ENCODE peak calls at places on chromosomes 5 and 9, in six cellular contexts. O is brain microvascular endothelial cell; A is H1; P is effector memory CD4-positive, alpha-beta T cell; X is fibroblast of lung; R is kidney. B is an unnamed sample.

GRCh38 chr9:16816006-16816405 is 54.5 kb downstream of the BNC2 start:
- DNase-seq in O (no peak), A (no peak), P (no peak), X (no peak), R (no peak), B (no peak)

GRCh38 chr9:107735821-107736220 is 246.3 kb upstream of the KLF4 start:
- DNase-seq in O (no peak), A (no peak), P (no peak), X (no peak), R (no peak), B (no peak)

GRCh38 chr5:96024683-96025475 is 63.2 kb upstream of the ELL2 start:
- DNase-seq in O (no peak), A (no peak), P (no peak), X (no peak), R (no peak), B (no peak)

GRCh38 chr9:128685022-128685332 is 4.0 kb upstream of the SET start:
- DNase-seq in O (no peak), A (no peak), P (no peak), X (no peak), R (peak), B (no peak)

GRCh38 chr5:132211787-132212186 is 15.9 kb downstream of the P4HA2 start:
- DNase-seq in O (no peak), A (no peak), P (no peak), X (no peak), R (no peak), B (peak)

GRCh38 chr5:99061711-99062110 is 132.9 kb upstream of the CHD1 start:
- DNase-seq in O (peak), A (no peak), P (no peak), X (peak), R (no peak), B (no peak)

GRCh38 chr5:89458330-89458656 is 575.3 kb upstream of the MEF2C start:
- DNase-seq in O (no peak), A (no peak), P (no peak), X (no peak), R (no peak), B (no peak)

GRCh38 chr5:33306758-33307157 is 134.0 kb upstream of the TARS1 start:
- DNase-seq in O (no peak), A (no peak), P (no peak), X (no peak), R (no peak), B (no peak)

GRCh38 chr9:112784020-112784788 is 33.6 kb downstream of the SNX30 start:
- DNase-seq in O (no peak), A (peak), P (no peak), X (peak), R (no peak), B (peak)

GRCh38 chr5:179307006-179307800 is 38.1 kb downstream of the ADAMTS2 start:
- DNase-seq in O (no peak), A (no peak), P (no peak), X (no peak), R (peak), B (no peak)

DNA sequence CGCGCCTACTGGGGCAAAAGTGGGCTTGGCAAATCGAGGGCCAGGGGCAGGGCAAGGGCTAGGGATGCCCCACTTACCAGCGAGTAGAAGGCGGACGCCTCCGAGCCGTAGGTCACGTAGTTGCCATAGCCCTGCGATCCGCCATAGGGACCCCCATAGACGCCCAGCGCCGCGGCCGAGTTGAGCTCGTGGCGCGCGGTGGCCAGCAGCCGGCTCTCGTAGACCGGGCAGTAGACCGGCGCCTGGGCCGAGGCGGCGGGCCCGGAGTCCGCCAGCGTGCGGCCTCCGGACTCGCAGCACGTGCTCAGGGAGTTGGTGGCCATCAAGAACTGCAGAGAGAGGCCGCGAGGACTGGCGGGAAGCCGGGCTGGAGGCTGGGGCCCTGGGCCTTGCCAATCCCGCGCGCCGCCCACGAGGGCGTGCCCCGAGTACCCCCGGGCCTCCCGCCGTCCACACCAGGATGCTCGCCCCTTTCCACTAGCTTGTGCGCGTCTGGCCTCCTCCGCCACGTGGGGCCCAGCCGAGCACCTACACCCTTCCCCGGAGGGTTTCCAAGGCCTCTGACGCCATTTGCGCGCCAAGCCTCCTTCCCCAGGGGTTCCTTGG is 891 bp downstream of the IRX4 start:
- DNase-seq in O (no peak), A (peak), P (no peak), X (no peak), R (peak), B (no peak)
- H3K27ac ChIP-seq in O (no peak), A (no peak), P (no peak), X (no peak), R (no peak), B (no peak)

GRCh38 chr5:157161996-157162395 is 4.1 kb downstream of the GARIN3 start:
- DNase-seq in O (no peak), A (no peak), P (no peak), X (no peak), R (no peak), B (no peak)
- H3K27ac ChIP-seq in O (no peak), A (no peak), P (no peak), X (no peak), R (no peak), B (no peak)

GRCh38 chr9:137454145-137454505 is 5.0 kb downstream of the NSMF start:
- DNase-seq in O (no peak), A (peak), P (no peak), X (no peak), R (peak), B (no peak)
- H3K27ac ChIP-seq in O (no peak), A (peak), P (peak), X (no peak), R (peak), B (no peak)

GRCh38 chr5:39547548-39548154 is 122.9 kb upstream of the DAB2 start:
- DNase-seq in O (peak), A (no peak), P (no peak), X (peak), R (no peak), B (peak)
- H3K27ac ChIP-seq in O (no peak), A (no peak), P (no peak), X (no peak), R (peak), B (no peak)

GRCh38 chr9:127524373-127524772 is 73.1 kb downstream of the LRSAM1 start:
- DNase-seq in O (no peak), A (no peak), P (no peak), X (no peak), R (no peak), B (no peak)

GRCh38 chr9:127520941-127521918 is 69.9 kb downstream of the LRSAM1 start:
- DNase-seq in O (peak), A (no peak), P (no peak), X (peak), R (peak), B (no peak)

GRCh38 chr9:127523312-127523851 is 72.1 kb downstream of the LRSAM1 start:
- DNase-seq in O (peak), A (peak), P (no peak), X (peak), R (no peak), B (peak)

GRCh38 chr9:127521919-127522304 is 70.6 kb downstream of the LRSAM1 start:
- DNase-seq in O (no peak), A (no peak), P (no peak), X (no peak), R (peak), B (no peak)

DNA sequence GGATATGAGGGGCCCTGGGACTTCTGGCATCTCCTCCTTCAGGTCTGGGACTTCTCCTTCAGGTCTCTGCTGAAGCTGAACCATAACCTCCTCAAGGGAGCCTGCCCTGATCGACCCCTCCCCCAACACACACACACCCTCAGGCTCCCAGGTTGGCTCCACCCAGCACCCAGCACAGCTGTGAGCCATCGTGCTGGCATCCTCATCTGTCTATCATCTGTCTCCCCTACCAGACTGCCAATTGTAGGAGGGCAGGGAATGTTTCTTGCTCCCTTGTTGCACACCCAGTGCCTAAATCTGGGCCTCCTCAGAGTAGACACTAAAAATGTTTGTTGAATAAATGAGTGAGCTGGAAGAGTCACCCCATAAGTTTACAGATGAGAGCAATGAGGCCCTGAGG is 71.4 kb downstream of the LRSAM1 start:
- DNase-seq in O (no peak), A (no peak), P (no peak), X (no peak), R (no peak), B (no peak)
- H3K27ac ChIP-seq in O (peak), A (no peak), P (no peak), X (peak), R (peak), B (no peak)

GRCh38 chr9:84785766-84786547 is 116.4 kb downstream of the NTRK2 start:
- DNase-seq in O (no peak), A (no peak), P (no peak), X (no peak), R (no peak), B (no peak)
- H3K27ac ChIP-seq in O (no peak), A (no peak), P (no peak), X (no peak), R (no peak), B (no peak)

DNA sequence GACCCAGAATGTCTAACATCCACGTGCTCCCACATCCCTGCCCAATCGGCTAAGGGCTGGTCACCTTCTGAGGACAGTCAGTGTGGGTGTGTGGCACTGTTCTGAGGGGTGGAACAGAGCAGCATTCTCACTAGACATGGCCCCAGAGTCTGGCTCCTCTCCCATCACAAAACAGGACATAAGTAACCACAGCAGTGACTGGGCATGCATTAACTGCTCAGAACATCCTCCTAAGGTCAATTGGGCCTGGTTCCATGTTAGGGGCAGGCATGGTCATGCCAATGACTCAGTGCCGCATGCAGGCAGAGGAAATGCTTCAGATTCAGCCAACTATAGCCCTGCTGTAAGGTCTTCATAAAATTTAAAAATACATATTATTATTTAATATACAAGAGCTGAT is 12.9 kb downstream of the MACROH2A1 start:
- DNase-seq in O (no peak), A (no peak), P (no peak), X (no peak), R (no peak), B (no peak)
- H3K27ac ChIP-seq in O (peak), A (no peak), P (no peak), X (peak), R (no peak), B (no peak)

DNA sequence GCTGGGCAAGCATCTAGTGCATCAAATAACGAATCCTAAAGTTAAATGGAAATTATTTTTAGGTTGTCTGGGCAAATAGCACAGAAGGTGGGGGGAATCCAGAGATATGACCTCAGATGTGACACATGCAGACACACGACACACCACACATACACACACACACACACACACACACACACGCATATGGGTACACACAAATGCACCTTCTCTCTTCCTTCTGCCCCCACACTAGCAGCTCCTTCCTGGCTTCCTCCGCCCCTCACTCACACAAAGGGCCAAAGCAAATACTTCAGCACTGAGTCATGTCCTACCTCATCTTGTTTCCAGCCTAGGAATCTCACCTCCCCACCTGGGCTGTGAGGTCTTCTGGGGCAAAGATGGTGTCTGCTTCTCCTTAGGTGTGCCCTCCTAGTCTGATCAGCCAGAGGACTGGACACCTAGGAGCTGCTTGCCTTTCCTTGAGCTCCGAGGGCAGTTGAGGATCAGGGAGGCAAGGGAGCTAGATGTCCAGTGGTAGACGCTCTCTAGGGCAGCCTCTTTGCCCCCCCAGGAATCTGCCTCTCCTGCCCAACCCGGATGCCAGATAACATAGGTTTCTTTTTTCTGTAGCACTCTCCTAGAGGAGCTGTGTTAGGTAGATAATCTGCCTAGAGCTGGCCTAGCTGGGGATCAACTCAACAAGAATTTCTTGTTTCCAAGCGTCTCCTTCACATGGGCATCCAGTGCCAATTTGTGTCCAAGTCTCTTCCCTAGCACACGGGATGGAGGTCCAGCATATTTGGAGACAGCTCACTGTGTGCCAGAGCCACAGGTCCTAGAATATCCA is 14.3 kb upstream of the JADE2 start:
- DNase-seq in O (peak), A (peak), P (no peak), X (no peak), R (peak), B (no peak)
- H3K27ac ChIP-seq in O (no peak), A (peak), P (no peak), X (no peak), R (no peak), B (no peak)

DNA sequence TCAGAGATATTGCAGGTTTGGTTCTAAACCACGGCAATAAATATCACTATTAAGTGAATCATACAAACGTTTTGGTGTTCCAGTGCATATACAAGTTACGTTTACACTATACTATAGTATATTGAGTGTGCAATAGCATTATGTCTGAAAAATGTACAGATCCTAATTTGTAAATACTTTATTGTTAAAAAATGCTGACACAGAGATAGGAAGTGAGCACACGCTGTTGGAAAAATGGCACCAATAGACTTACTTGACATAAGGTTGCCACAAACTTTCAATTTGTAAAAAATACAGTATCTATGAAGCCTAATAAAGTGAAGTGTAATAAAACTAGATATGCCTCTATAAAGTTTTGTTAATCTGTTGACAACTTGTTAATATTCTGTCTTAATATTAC is 16.0 kb downstream of the CFAP90 start:
- DNase-seq in O (no peak), A (no peak), P (no peak), X (no peak), R (no peak), B (no peak)
- H3K27ac ChIP-seq in O (no peak), A (no peak), P (no peak), X (no peak), R (no peak), B (no peak)